ENCODE peak calls at places on chromosome 20, in ten cellular contexts. V is endothelial cell of umbilical vein, E is NB4, J is ovary, F is transverse colon, G is body of pancreas, H is A549, D is testis, L is IMR-90, C is HepG2. X is an unnamed sample.

GRCh38 chr20:31476648-31477220 is 1.6 kb downstream of the REM1 start:
- DNase-seq in H (no peak), F (no peak), J (no peak), G (no peak), L (no peak), V (no peak), E (no peak), D (no peak), C (no peak), X (no peak)

GRCh38 chr20:59985864-59986263 is 27.6 kb downstream of the CDH26 start:
- DNase-seq in J (no peak), C (no peak), D (no peak), V (no peak), H (no peak), L (no peak), F (no peak), G (no peak), E (peak), X (no peak)

GRCh38 chr20:1816384-1817381 is 78.5 kb upstream of the SIRPA start:
- DNase-seq in F (no peak), C (no peak), E (no peak), L (peak), H (no peak), V (peak), G (no peak), J (no peak), D (peak), X (no peak)

GRCh38 chr20:603116-603640 is 6.9 kb downstream of the TCF15 start:
- DNase-seq in G (no peak), H (no peak), V (no peak), D (peak), J (no peak), F (no peak), L (no peak), C (no peak), E (no peak), X (no peak)

GRCh38 chr20:36279362-36279761 is 26.8 kb upstream of the DLGAP4 start:
- DNase-seq in G (no peak), E (no peak), J (no peak), F (no peak), V (no peak), L (no peak), H (no peak), C (no peak), D (no peak), X (no peak)

GRCh38 chr20:1323830-1324597 is 4.9 kb downstream of the SDCBP2 start:
- DNase-seq in L (no peak), E (no peak), G (no peak), V (peak), H (no peak), C (no peak), F (no peak), D (no peak), J (peak), X (peak)

GRCh38 chr20:60220655-60221054 is 262.4 kb downstream of the CDH26 start:
- DNase-seq in L (no peak), D (no peak), F (no peak), G (no peak), V (no peak), C (no peak), H (no peak), J (no peak), E (no peak), X (no peak)

GRCh38 chr20:6632187-6632586 is 135.3 kb upstream of the BMP2 start:
- DNase-seq in J (no peak), G (peak), L (no peak), V (no peak), D (peak), C (peak), E (peak), F (peak), H (no peak), X (peak)

GRCh38 chr20:37383229-37383989 is 37.5 kb downstream of the SRC start:
- DNase-seq in E (no peak), V (peak), H (peak), C (no peak), D (no peak), L (peak), G (peak), J (peak), F (no peak), X (peak)

GRCh38 chr20:31607640-31608255 is 2.7 kb downstream of the ID1 start:
- DNase-seq in F (no peak), D (no peak), C (peak), V (peak), G (no peak), E (no peak), J (no peak), H (peak), L (no peak), X (peak)

GRCh38 chr20:54189630-54190029 is 15.8 kb upstream of the CYP24A1 start:
- DNase-seq in G (no peak), D (no peak), V (no peak), J (no peak), E (no peak), F (no peak), L (no peak), H (no peak), C (no peak), X (no peak)

GRCh38 chr20:5268449-5268848 is 48.3 kb downstream of the PROKR2 start:
- DNase-seq in H (no peak), G (no peak), F (no peak), L (no peak), E (no peak), V (no peak), C (no peak), D (no peak), J (no peak), X (no peak)
- TF ChIP-seq POLR2A in H (no peak), G (no peak), F (no peak), L (no peak), E (no peak), V (no peak), C (no peak), D (no peak), J (no peak), X (no peak)

GRCh38 chr20:3767434-3768341 is at the start of gene ADISSP:
- DNase-seq in G (peak), J (peak), C (peak), H (peak), F (peak), V (peak), D (peak), L (peak), E (no peak), X (peak)
- TF ChIP-seq POLR2A in G (peak), J (peak), C (peak), H (peak), F (peak), V (peak), D (no peak), L (peak), E (peak), X (peak)

GRCh38 chr20:38424404-38424803 is 10.7 kb downstream of the SNHG17 start:
- DNase-seq in V (no peak), F (no peak), D (no peak), E (no peak), C (no peak), J (no peak), H (no peak), G (no peak), L (no peak), X (no peak)
- TF ChIP-seq POLR2A in V (no peak), F (no peak), D (no peak), E (no peak), C (no peak), J (no peak), H (no peak), G (no peak), L (no peak), X (no peak)

GRCh38 chr20:47356526-47357295 is at the start of gene ZMYND8:
- DNase-seq in J (peak), D (peak), G (peak), L (peak), C (peak), E (peak), F (peak), V (peak), H (peak), X (peak)
- TF ChIP-seq POLR2A in J (no peak), D (no peak), G (no peak), L (peak), C (peak), E (peak), F (peak), V (peak), H (no peak), X (peak)

GRCh38 chr20:63694596-63695418 is 1.6 kb upstream of the TNFRSF6B start:
- DNase-seq in F (no peak), L (no peak), G (peak), C (no peak), V (no peak), D (no peak), H (no peak), E (no peak), J (no peak), X (no peak)

GRCh38 chr20:63697357-63697867 is 960 bp downstream of the TNFRSF6B start:
- DNase-seq in H (no peak), L (no peak), F (peak), C (no peak), V (no peak), E (no peak), G (peak), D (no peak), J (no peak), X (no peak)

GRCh38 chr20:63696628-63697356 is at the start of gene TNFRSF6B:
- DNase-seq in G (peak), L (no peak), F (peak), J (no peak), H (no peak), C (no peak), D (no peak), V (peak), E (no peak), X (no peak)

GRCh38 chr20:63695419-63696310 is 787 bp upstream of the TNFRSF6B start:
- DNase-seq in L (no peak), F (no peak), G (peak), D (no peak), V (no peak), H (no peak), J (no peak), E (no peak), C (no peak), X (no peak)

GRCh38 chr20:63696311-63696627 is 183 bp upstream of the TNFRSF6B start:
- DNase-seq in J (no peak), C (no peak), D (no peak), L (no peak), H (no peak), G (peak), F (peak), V (no peak), E (peak), X (no peak)
- TF ChIP-seq POLR2A in J (no peak), C (peak), D (no peak), L (no peak), H (no peak), G (no peak), F (no peak), V (no peak), E (no peak), X (no peak)

DNA sequence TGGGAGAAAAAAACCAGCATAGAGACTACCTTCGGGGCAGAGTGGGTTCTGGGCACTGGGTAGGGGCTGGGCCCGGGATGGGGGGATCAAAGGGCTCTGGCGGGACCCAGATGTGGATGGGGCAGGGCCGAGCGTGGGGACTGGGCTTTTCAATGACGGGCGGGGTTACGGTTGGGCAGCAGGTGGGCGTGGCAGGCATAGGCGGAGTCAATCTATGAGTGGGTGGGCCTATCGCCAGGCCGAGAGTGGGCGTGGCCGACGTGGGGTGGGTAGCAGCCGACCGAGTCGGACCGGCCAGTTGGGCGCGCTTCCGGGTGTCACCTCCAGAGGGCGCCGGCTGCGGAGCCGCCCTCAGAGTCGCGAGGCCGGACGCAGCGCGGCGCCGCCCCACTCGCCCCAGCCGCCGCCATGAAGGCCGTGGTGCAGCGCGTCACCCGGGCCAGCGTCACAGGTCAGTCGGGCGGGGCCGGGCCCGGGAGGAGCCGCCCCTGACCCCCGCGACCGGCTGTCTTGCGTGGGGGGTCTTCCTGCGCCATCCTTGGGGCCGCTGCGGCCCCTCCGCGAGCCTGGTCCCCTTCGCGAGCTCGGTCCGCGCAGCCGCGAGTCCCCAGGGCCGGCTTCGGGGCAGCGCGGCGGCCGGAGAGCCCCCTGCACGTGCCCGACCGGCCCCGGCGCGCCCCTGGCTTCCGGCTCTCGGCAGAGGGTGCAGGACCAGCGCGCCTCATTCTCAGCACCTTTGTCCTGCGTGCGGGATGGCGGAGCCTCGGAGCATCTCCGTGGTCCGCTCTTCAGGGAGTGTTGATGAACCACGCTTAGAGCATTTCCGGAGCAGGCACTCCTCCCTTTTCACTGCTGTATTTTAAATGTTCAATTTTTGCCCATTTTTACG is at the start of gene DTD1:
- DNase-seq in E (peak), C (peak), D (peak), G (peak), F (peak), H (peak), J (peak), L (peak), V (peak), X (peak)
- TF ChIP-seq POLR2A in E (peak), C (peak), D (no peak), G (peak), F (no peak), H (peak), J (no peak), L (peak), V (peak), X (peak)

GRCh38 chr20:52859156-52859887 is 112.8 kb upstream of the TSHZ2 start:
- DNase-seq in J (no peak), E (no peak), G (peak), F (no peak), L (no peak), H (no peak), D (no peak), C (no peak), V (peak), X (no peak)
- TF ChIP-seq POLR2A in J (no peak), E (no peak), G (peak), F (no peak), L (no peak), H (no peak), D (no peak), C (no peak), V (no peak), X (no peak)

DNA sequence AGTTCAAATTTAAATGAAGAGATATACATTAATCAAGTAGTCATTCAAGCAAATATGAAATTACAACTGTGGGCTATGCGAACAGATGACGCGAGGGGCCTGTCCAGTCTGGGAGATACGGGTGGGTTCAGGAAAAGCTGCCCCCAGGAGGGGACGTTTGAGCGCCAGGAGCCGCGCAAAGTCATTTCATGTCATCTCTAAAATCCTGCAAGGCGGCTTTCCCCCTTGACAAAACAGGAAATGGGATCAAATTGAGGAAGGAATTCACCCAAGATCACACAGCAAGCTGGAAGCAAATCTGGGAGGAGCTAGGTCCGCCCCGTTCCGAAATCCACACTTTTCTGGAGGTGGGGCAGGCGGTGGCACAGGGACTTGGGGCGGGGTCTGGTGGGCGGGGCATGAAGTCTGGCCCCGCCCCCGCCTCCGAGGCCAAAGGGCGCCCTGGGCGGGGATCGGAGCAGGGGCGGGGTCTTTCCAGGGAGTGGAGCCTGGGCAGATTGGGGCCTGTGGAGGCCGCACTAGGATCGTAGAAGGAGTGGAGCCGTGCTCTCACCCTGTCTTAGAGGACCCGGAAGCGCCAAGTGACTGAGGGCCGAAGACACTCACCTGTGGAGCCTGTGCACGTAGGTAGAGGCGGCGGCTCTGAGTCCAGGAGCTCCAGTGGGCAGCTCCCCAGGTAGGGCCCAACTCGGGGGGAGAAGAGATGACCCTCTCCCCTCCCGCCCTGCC is at the start of gene LPIN3:
- DNase-seq in V (peak), D (peak), L (peak), F (peak), E (peak), G (peak), C (peak), H (peak), J (peak), X (peak)
- TF ChIP-seq POLR2A in V (no peak), D (no peak), L (no peak), F (peak), E (no peak), G (peak), C (peak), H (peak), J (peak), X (no peak)

GRCh38 chr20:50279988-50280850 is 89.6 kb downstream of the CEBPB start:
- DNase-seq in D (no peak), H (no peak), C (no peak), F (no peak), J (no peak), G (no peak), E (no peak), L (no peak), V (no peak), X (no peak)
- TF ChIP-seq POLR2A in D (no peak), H (no peak), C (no peak), F (no peak), J (no peak), G (no peak), E (no peak), L (no peak), V (no peak), X (no peak)

DNA sequence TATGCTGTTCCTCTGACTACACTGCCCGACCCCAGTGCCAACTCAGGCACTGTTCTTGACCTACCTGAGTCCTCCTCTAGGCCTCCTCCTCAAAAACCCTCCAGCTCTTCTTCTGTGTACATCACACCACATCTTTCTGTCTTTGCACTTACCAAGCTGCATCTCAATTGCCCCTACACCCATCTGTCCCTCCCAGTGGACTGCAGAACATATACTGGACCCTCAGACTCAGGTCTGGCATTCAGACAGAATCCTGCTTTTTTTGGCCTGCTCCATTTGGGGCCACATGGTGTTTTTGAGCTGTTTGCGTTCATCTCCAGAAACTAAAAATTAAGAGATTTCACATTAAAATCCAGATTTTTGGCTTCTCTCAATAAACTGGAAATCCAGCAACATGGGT is 23.2 kb upstream of the YWHAB start:
- DNase-seq in V (no peak), C (no peak), D (no peak), H (no peak), L (no peak), G (no peak), J (no peak), E (no peak), F (no peak), X (no peak)
- TF ChIP-seq POLR2A in V (no peak), C (no peak), D (no peak), H (no peak), L (no peak), G (no peak), J (no peak), E (no peak), F (no peak), X (no peak)